ENCODE peak calls at places on chromosomes 2 and 18, in five cellular contexts. S, M, Y, V and E are unnamed samples.

GRCh38 chr2:159651884-159652283 is 35.5 kb upstream of the BAZ2B start:
- DNase-seq in S (no peak), V (no peak), M (no peak), Y (no peak), E (no peak)

GRCh38 chr18:6672909-6673308 is 56.6 kb upstream of the ARHGAP28 start:
- DNase-seq in M (no peak), V (no peak), Y (no peak), S (no peak), E (no peak)

GRCh38 chr2:168434164-168434563 is 21.9 kb upstream of the CERS6 start:
- DNase-seq in V (no peak), Y (peak), S (no peak), M (peak), E (no peak)

GRCh38 chr18:58572181-58572580 is 56.7 kb downstream of the ALPK2 start:
- DNase-seq in V (no peak), Y (no peak), M (no peak), S (no peak), E (no peak)

GRCh38 chr2:160878622-160879021 is 281.6 kb upstream of the TANK start:
- DNase-seq in M (no peak), Y (no peak), S (no peak), V (no peak), E (no peak)

GRCh38 chr2:86807462-86808275 is 17.0 kb upstream of the CD8A start:
- DNase-seq in S (no peak), Y (peak), M (peak), V (no peak), E (no peak)

GRCh38 chr2:119751706-119752105 is 8.0 kb upstream of the PTPN4 start:
- DNase-seq in Y (no peak), V (no peak), M (no peak), S (no peak), E (no peak)

GRCh38 chr18:79685971-79686370 is 6.4 kb downstream of the CTDP1 start:
- DNase-seq in S (no peak), Y (no peak), V (no peak), M (no peak), E (no peak)

GRCh38 chr18:79778291-79778791 is 19.4 kb upstream of the KCNG2 start:
- DNase-seq in S (no peak), Y (no peak), M (no peak), V (no peak), E (no peak)

GRCh38 chr2:69933839-69934613 is 19.1 kb downstream of the MXD1 start:
- DNase-seq in S (no peak), M (no peak), V (peak), Y (peak), E (no peak)

GRCh38 chr18:7567487-7568425 is 640 bp downstream of the PTPRM start:
- DNase-seq in S (no peak), Y (peak), V (no peak), M (peak), E (peak)